ENCODE peak calls at places on chromosomes 7 and 10, in four cellular contexts. One of them, this sample, is unnamed.

GRCh38 chr7:71414490-71414889 is 282.5 kb downstream of the GALNT17 start:
- DNase-seq in heart right ventricle: peak
- DNase-seq in posterior vena cava: peak
- DNase-seq in hypothalamus: no peak
- DNase-seq in this sample: no peak

GRCh38 chr7:116490351-116490750 is 9.2 kb upstream of the CAV2 start:
- DNase-seq in hypothalamus: no peak
- DNase-seq in heart right ventricle: no peak
- DNase-seq in posterior vena cava: no peak
- DNase-seq in this sample: no peak

GRCh38 chr10:17126327-17126726 is 3.3 kb downstream of the CUBN start:
- DNase-seq in hypothalamus: no peak
- DNase-seq in posterior vena cava: no peak
- DNase-seq in heart right ventricle: no peak
- DNase-seq in this sample: no peak

GRCh38 chr10:15744217-15744865 is 24.6 kb upstream of the ITGA8 start:
- DNase-seq in hypothalamus: no peak
- DNase-seq in heart right ventricle: peak
- DNase-seq in posterior vena cava: no peak
- DNase-seq in this sample: no peak

GRCh38 chr7:668139-668871 is 58.2 kb upstream of the DNAAF5 start:
- DNase-seq in hypothalamus: no peak
- DNase-seq in posterior vena cava: peak
- DNase-seq in heart right ventricle: peak
- DNase-seq in this sample: no peak

GRCh38 chr10:24958701-24959392 is 6.4 kb upstream of the PRTFDC1 start:
- DNase-seq in posterior vena cava: no peak
- DNase-seq in hypothalamus: peak
- DNase-seq in heart right ventricle: peak
- DNase-seq in this sample: no peak

GRCh38 chr7:112887-113286 is 79.5 kb upstream of the FAM20C start:
- DNase-seq in posterior vena cava: no peak
- DNase-seq in hypothalamus: no peak
- DNase-seq in heart right ventricle: no peak
- DNase-seq in this sample: no peak

GRCh38 chr10:121077331-121077730 is 226.2 kb downstream of the WDR11 start:
- DNase-seq in heart right ventricle: no peak
- DNase-seq in hypothalamus: no peak
- DNase-seq in posterior vena cava: no peak
- DNase-seq in this sample: no peak

GRCh38 chr10:104098360-104098925 is 12.8 kb upstream of the COL17A1 start:
- DNase-seq in posterior vena cava: no peak
- DNase-seq in heart right ventricle: no peak
- DNase-seq in hypothalamus: no peak
- DNase-seq in this sample: no peak

GRCh38 chr7:30751696-30752273 is at the start of gene INMT:
- DNase-seq in posterior vena cava: peak
- DNase-seq in heart right ventricle: peak
- DNase-seq in hypothalamus: no peak
- DNase-seq in this sample: no peak

GRCh38 chr10:75492151-75492550 is 60.7 kb downstream of the LRMDA start:
- DNase-seq in hypothalamus: no peak
- DNase-seq in heart right ventricle: no peak
- DNase-seq in posterior vena cava: no peak
- DNase-seq in this sample: no peak

GRCh38 chr10:120508393-120508792 is 51.4 kb downstream of the PLPP4 start:
- DNase-seq in hypothalamus: no peak
- DNase-seq in posterior vena cava: no peak
- DNase-seq in heart right ventricle: no peak
- DNase-seq in this sample: no peak

GRCh38 chr10:920450-920849 is 11.1 kb downstream of the LARP4B start:
- DNase-seq in posterior vena cava: no peak
- DNase-seq in hypothalamus: no peak
- DNase-seq in heart right ventricle: no peak
- DNase-seq in this sample: no peak

GRCh38 chr7:134141868-134142264 is 14.7 kb downstream of the LRGUK start:
- DNase-seq in hypothalamus: no peak
- DNase-seq in posterior vena cava: no peak
- DNase-seq in heart right ventricle: no peak
- DNase-seq in this sample: no peak

GRCh38 chr7:70660154-70660818 is 471.7 kb upstream of the GALNT17 start:
- DNase-seq in heart right ventricle: no peak
- DNase-seq in hypothalamus: no peak
- DNase-seq in posterior vena cava: no peak
- DNase-seq in this sample: no peak

GRCh38 chr7:7681936-7682329 is 36.5 kb downstream of the RPA3 start:
- DNase-seq in heart right ventricle: no peak
- DNase-seq in posterior vena cava: no peak
- DNase-seq in hypothalamus: no peak
- DNase-seq in this sample: no peak

GRCh38 chr7:128792471-128793183 is 859 bp downstream of the CCDC136 start:
- DNase-seq in posterior vena cava: no peak
- DNase-seq in heart right ventricle: peak
- DNase-seq in hypothalamus: no peak
- DNase-seq in this sample: peak

GRCh38 chr10:64574371-64574770 is 1053.2 kb downstream of the REEP3 start:
- DNase-seq in posterior vena cava: no peak
- DNase-seq in heart right ventricle: no peak
- DNase-seq in hypothalamus: no peak
- DNase-seq in this sample: peak

GRCh38 chr7:134827436-134827835 is 48.0 kb downstream of the CALD1 start:
- DNase-seq in hypothalamus: no peak
- DNase-seq in heart right ventricle: peak
- DNase-seq in posterior vena cava: no peak
- DNase-seq in this sample: no peak

GRCh38 chr10:29858352-29859267 is 200.8 kb downstream of the JCAD start:
- DNase-seq in heart right ventricle: peak
- DNase-seq in posterior vena cava: peak
- DNase-seq in hypothalamus: no peak
- DNase-seq in this sample: no peak

GRCh38 chr7:1513657-1514095 is 9.5 kb upstream of the INTS1 start:
- DNase-seq in posterior vena cava: peak
- DNase-seq in heart right ventricle: peak
- DNase-seq in hypothalamus: no peak
- DNase-seq in this sample: no peak

GRCh38 chr10:98790817-98791216 is 344.1 kb upstream of the HPS1 start:
- DNase-seq in posterior vena cava: no peak
- DNase-seq in heart right ventricle: no peak
- DNase-seq in hypothalamus: no peak
- DNase-seq in this sample: no peak

GRCh38 chr7:45456105-45456504 is 118.1 kb upstream of the ADCY1 start:
- DNase-seq in heart right ventricle: no peak
- DNase-seq in hypothalamus: no peak
- DNase-seq in posterior vena cava: no peak
- DNase-seq in this sample: no peak

GRCh38 chr7:155257482-155258232 is 40.0 kb upstream of the INSIG1 start:
- DNase-seq in hypothalamus: no peak
- DNase-seq in posterior vena cava: peak
- DNase-seq in heart right ventricle: peak
- DNase-seq in this sample: peak

GRCh38 chr10:59625842-59626522 is 83.7 kb downstream of the SLC16A9 start:
- DNase-seq in hypothalamus: peak
- DNase-seq in heart right ventricle: peak
- DNase-seq in posterior vena cava: no peak
- DNase-seq in this sample: peak

GRCh38 chr10:63502832-63503231 is 18.4 kb upstream of the REEP3 start:
- DNase-seq in hypothalamus: no peak
- DNase-seq in heart right ventricle: no peak
- DNase-seq in posterior vena cava: no peak
- DNase-seq in this sample: no peak

GRCh38 chr10:91022924-91023707 is 102.2 kb upstream of the ANKRD1 start:
- DNase-seq in posterior vena cava: no peak
- DNase-seq in heart right ventricle: peak
- DNase-seq in hypothalamus: no peak
- DNase-seq in this sample: peak

GRCh38 chr7:81213394-81213793 is 294.5 kb upstream of the SEMA3C start:
- DNase-seq in posterior vena cava: no peak
- DNase-seq in hypothalamus: no peak
- DNase-seq in heart right ventricle: no peak
- DNase-seq in this sample: no peak

GRCh38 chr7:1218541-1219165 is 14.0 kb upstream of the UNCX start:
- DNase-seq in hypothalamus: no peak
- DNase-seq in heart right ventricle: no peak
- DNase-seq in posterior vena cava: no peak
- DNase-seq in this sample: no peak

GRCh38 chr7:157005456-157006204 is 4.8 kb downstream of the MNX1 start:
- DNase-seq in posterior vena cava: no peak
- DNase-seq in hypothalamus: no peak
- DNase-seq in heart right ventricle: no peak
- DNase-seq in this sample: no peak

This sample was measured in cerebellum.